ENCODE peak calls at places on chromosomes 3 and 15, in eight cellular contexts. D is CD8-positive, alpha-beta T cell; X is left ventricle myocardium inferior; N is fibroblast of lung; C is CD4-positive, alpha-beta memory T cell; P is GM23248; J is cardiac muscle cell; I is lung. M is an unnamed sample.

GRCh38 chr3:119559441-119559963 is at the start of gene CD80:
- DNase-seq in D (peak; percentile 48), X (peak; percentile 43), N (peak; percentile 41), C (peak; percentile 45), P (peak; percentile 72), J (peak; percentile 70), I (peak; percentile 45), M (peak; percentile 78)

GRCh38 chr3:71152892-71153265 is 430.6 kb downstream of the FOXP1 start:
- DNase-seq in D (no peak), X (no peak), N (no peak), C (no peak), P (no peak), J (no peak), I (no peak), M (no peak)

GRCh38 chr3:172726370-172726769 is 15.5 kb upstream of the NCEH1 start:
- DNase-seq in D (no peak), X (no peak), N (no peak), C (no peak), P (no peak), J (no peak), I (no peak), M (no peak)

GRCh38 chr3:172129534-172129867 is 90.1 kb downstream of the FNDC3B start:
- DNase-seq in D (no peak), X (no peak), N (no peak), C (no peak), P (no peak), J (no peak), I (no peak), M (no peak)

GRCh38 chr3:183247190-183247589 is 5.9 kb upstream of the B3GNT5 start:
- DNase-seq in D (no peak), X (no peak), N (peak; percentile 36), C (no peak), P (no peak), J (peak; percentile 37), I (no peak), M (no peak)

GRCh38 chr3:87361271-87361670 is 84.9 kb upstream of the POU1F1 start:
- DNase-seq in D (no peak), X (no peak), N (no peak), C (no peak), P (no peak), J (no peak), I (no peak), M (no peak)

GRCh38 chr15:40014390-40014789 is 24.6 kb downstream of the SRP14 start:
- DNase-seq in D (no peak), X (no peak), N (no peak), C (no peak), P (no peak), J (no peak), I (no peak), M (no peak)

GRCh38 chr15:36313021-36313420 is 266.4 kb upstream of the CDIN1 start:
- DNase-seq in D (no peak), X (no peak), N (peak; percentile 67), C (no peak), P (peak; percentile 47), J (no peak), I (no peak), M (no peak)

GRCh38 chr3:123618076-123618703 is 33.3 kb upstream of the HACD2 start:
- DNase-seq in D (no peak), X (no peak), N (no peak), C (no peak), P (no peak), J (no peak), I (no peak), M (no peak)

GRCh38 chr15:29045717-29046116 is 159.9 kb downstream of the APBA2 start:
- DNase-seq in D (no peak), X (no peak), N (peak; percentile 78), C (no peak), P (peak; percentile 39), J (peak; percentile 20), I (no peak), M (no peak)

GRCh38 chr3:129618186-129618820 is 11.8 kb upstream of the PLXND1 start:
- DNase-seq in D (no peak), X (peak; percentile 44), N (no peak), C (no peak), P (no peak), J (no peak), I (no peak), M (no peak)

GRCh38 chr15:83164409-83165404 is 42.9 kb downstream of the HDGFL3 start:
- DNase-seq in D (no peak), X (no peak), N (peak; percentile 69), C (peak; percentile 20), P (peak; percentile 44), J (no peak), I (no peak), M (no peak)

GRCh38 chr15:64926661-64927060 is 15.0 kb downstream of the ANKDD1A start:
- DNase-seq in D (no peak), X (no peak), N (no peak), C (no peak), P (no peak), J (no peak), I (no peak), M (no peak)

GRCh38 chr3:181761906-181762305 is 50.2 kb downstream of the SOX2 start:
- DNase-seq in D (no peak), X (no peak), N (no peak), C (no peak), P (no peak), J (no peak), I (no peak), M (no peak)

GRCh38 chr15:59791646-59792208 is 102.6 kb upstream of the BNIP2 start:
- DNase-seq in D (peak; percentile 14), X (no peak), N (no peak), C (no peak), P (no peak), J (no peak), I (no peak), M (no peak)

GRCh38 chr3:5754602-5755001 is 567.1 kb downstream of the EDEM1 start:
- DNase-seq in D (no peak), X (no peak), N (no peak), C (no peak), P (no peak), J (no peak), I (no peak), M (no peak)

GRCh38 chr15:36591534-36592411 is 12.3 kb downstream of the CDIN1 start:
- DNase-seq in D (no peak), X (no peak), N (peak; percentile 78), C (no peak), P (peak; percentile 66), J (peak; percentile 29), I (no peak), M (no peak)

DNA sequence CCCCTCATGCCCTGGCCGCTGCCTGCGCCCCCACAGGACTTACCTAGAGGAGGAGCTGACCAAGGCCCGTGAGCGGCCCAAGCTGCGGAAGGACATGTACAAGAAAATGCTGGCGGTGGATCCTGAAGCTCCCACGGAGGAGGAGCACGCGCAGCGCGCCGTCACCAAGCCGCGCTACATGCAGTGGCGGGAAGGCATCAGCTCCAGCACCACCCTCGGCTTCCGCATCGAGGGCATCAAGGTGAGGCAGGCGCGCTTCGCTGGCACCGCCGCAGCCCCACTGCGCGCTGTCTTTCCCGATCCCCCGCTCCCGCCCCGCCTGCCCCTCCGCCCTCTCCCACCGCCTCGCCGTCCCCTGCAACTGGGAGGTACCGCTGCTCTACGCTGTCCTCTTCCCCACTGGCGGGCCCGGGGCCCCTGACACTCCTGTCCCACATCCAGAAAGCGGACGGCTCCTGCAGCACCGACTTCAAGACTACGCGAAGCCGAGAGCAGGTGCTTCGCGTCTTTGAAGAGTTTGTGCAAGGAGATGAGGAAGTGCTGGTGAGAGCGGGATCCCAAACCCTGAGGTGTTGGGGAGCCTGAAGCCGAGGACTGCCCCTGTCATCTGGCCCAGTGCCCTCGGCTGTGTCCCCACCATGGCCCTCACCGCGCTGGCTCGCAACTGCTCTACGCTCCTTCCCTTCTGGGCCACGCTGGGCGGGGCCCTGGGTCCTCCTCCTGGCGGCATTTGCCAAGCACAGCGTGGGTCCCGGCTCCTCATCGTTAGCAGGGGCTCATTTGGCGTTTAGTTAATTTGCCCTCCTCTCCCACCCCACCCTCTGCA is 8.5 kb downstream of the ITPKA start:
- DNase-seq in D (peak; percentile 38), X (no peak), N (no peak), C (peak; percentile 40), P (peak; percentile 38), J (no peak), I (no peak), M (no peak)
- H3K27me3 ChIP-seq in D (peaks cover 35% of the 10 kb centered on the region), X (peaks cover 74% of the 10 kb centered on the region), N (peaks cover 8% of the 10 kb centered on the region), C (peaks cover 1% of the 10 kb centered on the region), P (peaks cover 34% of the 10 kb centered on the region), J (peaks cover 100% of the 10 kb centered on the region), I (no peaks in the 10 kb centered on the region), M (peaks cover 4% of the 10 kb centered on the region)

GRCh38 chr3:124998247-124998630 is 57.6 kb downstream of the HEG1 start:
- DNase-seq in D (no peak), X (no peak), N (no peak), C (no peak), P (no peak), J (no peak), I (no peak), M (no peak)
- H3K36me3 ChIP-seq in D (peaks cover 32% of the 10 kb centered on the region), X (peaks cover 87% of the 10 kb centered on the region), N (peaks cover 41% of the 10 kb centered on the region), C (peaks cover 45% of the 10 kb centered on the region), P (peaks cover 95% of the 10 kb centered on the region), J (peaks cover 28% of the 10 kb centered on the region), I (peaks cover 14% of the 10 kb centered on the region), M (peaks cover 45% of the 10 kb centered on the region)

DNA sequence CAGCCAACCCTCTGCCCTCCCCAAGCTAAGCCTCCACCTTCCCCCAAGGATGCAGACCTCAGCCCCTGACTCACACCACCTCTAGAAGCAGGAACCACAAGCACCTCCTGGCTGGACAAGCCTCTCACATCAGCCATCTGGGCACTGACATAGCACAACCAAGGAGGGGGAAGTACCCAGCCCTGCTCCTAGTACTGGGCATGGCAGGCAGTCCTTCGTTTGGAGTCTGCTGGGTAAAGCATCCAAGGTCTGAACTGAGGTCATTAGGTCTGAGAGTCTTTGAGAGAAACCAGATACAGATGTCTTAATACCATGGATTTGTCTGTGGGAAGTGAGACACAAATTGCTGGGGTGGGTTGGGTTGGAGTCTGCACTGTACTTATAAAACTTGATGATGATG is 61.7 kb downstream of the CCDC33 start:
- DNase-seq in D (no peak), X (no peak), N (no peak), C (no peak), P (no peak), J (no peak), I (no peak), M (no peak)
- H3K27me3 ChIP-seq in D (no peaks in the 10 kb centered on the region), X (peaks cover 89% of the 10 kb centered on the region), N (peaks cover 23% of the 10 kb centered on the region), C (no peaks in the 10 kb centered on the region), P (no peaks in the 10 kb centered on the region), J (peaks cover 19% of the 10 kb centered on the region), I (no peaks in the 10 kb centered on the region), M (no peaks in the 10 kb centered on the region)

GRCh38 chr3:134952372-134952771 is 157.3 kb downstream of the EPHB1 start:
- DNase-seq in D (no peak), X (no peak), N (no peak), C (no peak), P (no peak), J (no peak), I (no peak), M (no peak)
- H3K36me3 ChIP-seq in D (no peaks in the 10 kb centered on the region), X (no peaks in the 10 kb centered on the region), N (no peaks in the 10 kb centered on the region), C (no peaks in the 10 kb centered on the region), P (no peaks in the 10 kb centered on the region), J (no peaks in the 10 kb centered on the region), I (no peaks in the 10 kb centered on the region), M (no peaks in the 10 kb centered on the region)

M was measured in GM06990.